ENCODE peak calls at places on chromosome 9, in eight cellular contexts. One of them, this sample, is unnamed.

GRCh38 chr9:38211002-38211401 is 142.0 kb upstream of the SHB start:
- DNase-seq in stimulated activated CD4-positive, alpha-beta T cell treated with anti-CD3 and anti-CD28 coated beads, Interleukin-12 subunit alpha, Interleukin-12 subunit beta, amount 100 ng/mL, for 4 hours: no peak
- DNase-seq in SK-MEL-5: no peak
- DNase-seq in H1: no peak
- DNase-seq in NCI-H1417 treated with DMSO at 0.1 percent for 48 hours: no peak
- DNase-seq in AG08396: no peak
- DNase-seq in OCI-M1: no peak
- DNase-seq in NAMALWA: no peak
- DNase-seq in this sample: no peak

GRCh38 chr9:132087438-132088030 is 7.9 kb upstream of the MED27 start:
- DNase-seq in NAMALWA: no peak
- DNase-seq in SK-MEL-5: no peak
- DNase-seq in OCI-M1: no peak
- DNase-seq in NCI-H1417 treated with DMSO at 0.1 percent for 48 hours: no peak
- DNase-seq in AG08396: no peak
- DNase-seq in stimulated activated CD4-positive, alpha-beta T cell treated with anti-CD3 and anti-CD28 coated beads, Interleukin-12 subunit alpha, Interleukin-12 subunit beta, amount 100 ng/mL, for 4 hours: no peak
- DNase-seq in H1: no peak
- DNase-seq in this sample: no peak

GRCh38 chr9:14383296-14383695 is 69.4 kb upstream of the NFIB start:
- DNase-seq in NAMALWA: peak
- DNase-seq in SK-MEL-5: no peak
- DNase-seq in stimulated activated CD4-positive, alpha-beta T cell treated with anti-CD3 and anti-CD28 coated beads, Interleukin-12 subunit alpha, Interleukin-12 subunit beta, amount 100 ng/mL, for 4 hours: no peak
- DNase-seq in NCI-H1417 treated with DMSO at 0.1 percent for 48 hours: no peak
- DNase-seq in OCI-M1: peak
- DNase-seq in H1: no peak
- DNase-seq in AG08396: peak
- DNase-seq in this sample: no peak

GRCh38 chr9:134153450-134153849 is 10.9 kb downstream of the RNU6ATAC start:
- DNase-seq in AG08396: no peak
- DNase-seq in stimulated activated CD4-positive, alpha-beta T cell treated with anti-CD3 and anti-CD28 coated beads, Interleukin-12 subunit alpha, Interleukin-12 subunit beta, amount 100 ng/mL, for 4 hours: no peak
- DNase-seq in SK-MEL-5: no peak
- DNase-seq in NAMALWA: no peak
- DNase-seq in H1: no peak
- DNase-seq in OCI-M1: no peak
- DNase-seq in NCI-H1417 treated with DMSO at 0.1 percent for 48 hours: no peak
- DNase-seq in this sample: no peak

GRCh38 chr9:133420392-133420827 is 1.8 kb upstream of the ADAMTS13 start:
- DNase-seq in stimulated activated CD4-positive, alpha-beta T cell treated with anti-CD3 and anti-CD28 coated beads, Interleukin-12 subunit alpha, Interleukin-12 subunit beta, amount 100 ng/mL, for 4 hours: no peak
- DNase-seq in H1: no peak
- DNase-seq in NCI-H1417 treated with DMSO at 0.1 percent for 48 hours: no peak
- DNase-seq in SK-MEL-5: peak
- DNase-seq in OCI-M1: no peak
- DNase-seq in NAMALWA: peak
- DNase-seq in AG08396: no peak
- DNase-seq in this sample: no peak

GRCh38 chr9:129166962-129167557 is 11.0 kb downstream of the IER5L start:
- DNase-seq in SK-MEL-5: no peak
- DNase-seq in NAMALWA: no peak
- DNase-seq in AG08396: peak
- DNase-seq in OCI-M1: peak
- DNase-seq in H1: no peak
- DNase-seq in NCI-H1417 treated with DMSO at 0.1 percent for 48 hours: peak
- DNase-seq in stimulated activated CD4-positive, alpha-beta T cell treated with anti-CD3 and anti-CD28 coated beads, Interleukin-12 subunit alpha, Interleukin-12 subunit beta, amount 100 ng/mL, for 4 hours: no peak
- DNase-seq in this sample: no peak

GRCh38 chr9:20479419-20480155 is 142.7 kb downstream of the MLLT3 start:
- DNase-seq in SK-MEL-5: no peak
- DNase-seq in AG08396: no peak
- DNase-seq in OCI-M1: no peak
- DNase-seq in stimulated activated CD4-positive, alpha-beta T cell treated with anti-CD3 and anti-CD28 coated beads, Interleukin-12 subunit alpha, Interleukin-12 subunit beta, amount 100 ng/mL, for 4 hours: no peak
- DNase-seq in H1: no peak
- DNase-seq in NCI-H1417 treated with DMSO at 0.1 percent for 48 hours: no peak
- DNase-seq in NAMALWA: no peak
- DNase-seq in this sample: no peak

GRCh38 chr9:34375901-34376595 is 650 bp downstream of the MYORG start:
- DNase-seq in H1: no peak
- DNase-seq in OCI-M1: no peak
- DNase-seq in NAMALWA: peak
- DNase-seq in NCI-H1417 treated with DMSO at 0.1 percent for 48 hours: no peak
- DNase-seq in AG08396: no peak
- DNase-seq in SK-MEL-5: peak
- DNase-seq in stimulated activated CD4-positive, alpha-beta T cell treated with anti-CD3 and anti-CD28 coated beads, Interleukin-12 subunit alpha, Interleukin-12 subunit beta, amount 100 ng/mL, for 4 hours: peak
- DNase-seq in this sample: peak

GRCh38 chr9:114611516-114612271 is 603 bp downstream of the TMEM268 start:
- DNase-seq in NAMALWA: peak
- DNase-seq in SK-MEL-5: peak
- DNase-seq in NCI-H1417 treated with DMSO at 0.1 percent for 48 hours: no peak
- DNase-seq in H1: peak
- DNase-seq in stimulated activated CD4-positive, alpha-beta T cell treated with anti-CD3 and anti-CD28 coated beads, Interleukin-12 subunit alpha, Interleukin-12 subunit beta, amount 100 ng/mL, for 4 hours: no peak
- DNase-seq in OCI-M1: no peak
- DNase-seq in AG08396: peak
- DNase-seq in this sample: peak

GRCh38 chr9:81849631-81850259 is 78.5 kb upstream of the SPATA31D4 start:
- DNase-seq in SK-MEL-5: no peak
- DNase-seq in AG08396: no peak
- DNase-seq in NCI-H1417 treated with DMSO at 0.1 percent for 48 hours: no peak
- DNase-seq in OCI-M1: no peak
- DNase-seq in stimulated activated CD4-positive, alpha-beta T cell treated with anti-CD3 and anti-CD28 coated beads, Interleukin-12 subunit alpha, Interleukin-12 subunit beta, amount 100 ng/mL, for 4 hours: no peak
- DNase-seq in NAMALWA: no peak
- DNase-seq in H1: no peak
- DNase-seq in this sample: no peak

GRCh38 chr9:121902483-121903135 is 190.5 kb downstream of the TTLL11 start:
- DNase-seq in NCI-H1417 treated with DMSO at 0.1 percent for 48 hours: no peak
- DNase-seq in OCI-M1: peak
- DNase-seq in stimulated activated CD4-positive, alpha-beta T cell treated with anti-CD3 and anti-CD28 coated beads, Interleukin-12 subunit alpha, Interleukin-12 subunit beta, amount 100 ng/mL, for 4 hours: no peak
- DNase-seq in AG08396: peak
- DNase-seq in SK-MEL-5: peak
- DNase-seq in H1: no peak
- DNase-seq in NAMALWA: no peak
- DNase-seq in this sample: no peak

GRCh38 chr9:72951520-72952393 is 1.1 kb downstream of the ALDH1A1 start:
- DNase-seq in NCI-H1417 treated with DMSO at 0.1 percent for 48 hours: no peak
- DNase-seq in NAMALWA: peak
- DNase-seq in AG08396: no peak
- DNase-seq in OCI-M1: peak
- DNase-seq in SK-MEL-5: no peak
- DNase-seq in H1: no peak
- DNase-seq in stimulated activated CD4-positive, alpha-beta T cell treated with anti-CD3 and anti-CD28 coated beads, Interleukin-12 subunit alpha, Interleukin-12 subunit beta, amount 100 ng/mL, for 4 hours: no peak
- DNase-seq in this sample: no peak

GRCh38 chr9:98575379-98576346 is 133.1 kb downstream of the GABBR2 start:
- DNase-seq in SK-MEL-5: no peak
- DNase-seq in stimulated activated CD4-positive, alpha-beta T cell treated with anti-CD3 and anti-CD28 coated beads, Interleukin-12 subunit alpha, Interleukin-12 subunit beta, amount 100 ng/mL, for 4 hours: no peak
- DNase-seq in OCI-M1: peak
- DNase-seq in H1: no peak
- DNase-seq in NCI-H1417 treated with DMSO at 0.1 percent for 48 hours: no peak
- DNase-seq in AG08396: peak
- DNase-seq in NAMALWA: peak
- DNase-seq in this sample: peak